ENCODE peak calls at places on chromosomes 11 and 22, in nine cellular contexts. One of them, this sample, is unnamed.

GRCh38 chr11:68302256-68303054 is 9.9 kb upstream of the LRP5 start:
- DNase-seq in progenitor cell of endocrine pancreas: no peak
- DNase-seq in stimulated activated CD8-positive, alpha-beta memory T cell treated with anti-CD3 and anti-CD28 coated beads, Interleukin-15, amount 100 ng/mL, for 4 hours: no peak
- DNase-seq in HuH-7.5: peak
- DNase-seq in CD8-positive, alpha-beta memory T cell: no peak
- DNase-seq in NCI-H2081: no peak
- DNase-seq in omental fat pad: no peak
- DNase-seq in activated CD4-positive, alpha-beta memory T cell treated with anti-CD3 and anti-CD28 coated beads, Interleukin-2, amount 10 ng/mL, durations not matched to agents 7 days and 5 days: no peak
- DNase-seq in epithelial cell of esophagus: peak
- DNase-seq in this sample: no peak

GRCh38 chr11:22459053-22459452 is 120.9 kb downstream of the SLC17A6 start:
- DNase-seq in progenitor cell of endocrine pancreas: no peak
- DNase-seq in stimulated activated CD8-positive, alpha-beta memory T cell treated with anti-CD3 and anti-CD28 coated beads, Interleukin-15, amount 100 ng/mL, for 4 hours: no peak
- DNase-seq in HuH-7.5: no peak
- DNase-seq in CD8-positive, alpha-beta memory T cell: no peak
- DNase-seq in NCI-H2081: no peak
- DNase-seq in omental fat pad: no peak
- DNase-seq in activated CD4-positive, alpha-beta memory T cell treated with anti-CD3 and anti-CD28 coated beads, Interleukin-2, amount 10 ng/mL, durations not matched to agents 7 days and 5 days: no peak
- DNase-seq in epithelial cell of esophagus: peak
- DNase-seq in this sample: no peak

GRCh38 chr22:40487663-40488249 is 117.4 kb downstream of the SGSM3 start:
- DNase-seq in progenitor cell of endocrine pancreas: no peak
- DNase-seq in stimulated activated CD8-positive, alpha-beta memory T cell treated with anti-CD3 and anti-CD28 coated beads, Interleukin-15, amount 100 ng/mL, for 4 hours: no peak
- DNase-seq in HuH-7.5: no peak
- DNase-seq in CD8-positive, alpha-beta memory T cell: no peak
- DNase-seq in NCI-H2081: peak
- DNase-seq in omental fat pad: no peak
- DNase-seq in activated CD4-positive, alpha-beta memory T cell treated with anti-CD3 and anti-CD28 coated beads, Interleukin-2, amount 10 ng/mL, durations not matched to agents 7 days and 5 days: no peak
- DNase-seq in epithelial cell of esophagus: peak
- DNase-seq in this sample: no peak

GRCh38 chr11:1762537-1763302 is 1.0 kb downstream of the CTSD start:
- DNase-seq in progenitor cell of endocrine pancreas: no peak
- DNase-seq in stimulated activated CD8-positive, alpha-beta memory T cell treated with anti-CD3 and anti-CD28 coated beads, Interleukin-15, amount 100 ng/mL, for 4 hours: no peak
- DNase-seq in HuH-7.5: peak
- DNase-seq in CD8-positive, alpha-beta memory T cell: no peak
- DNase-seq in NCI-H2081: no peak
- DNase-seq in omental fat pad: no peak
- DNase-seq in activated CD4-positive, alpha-beta memory T cell treated with anti-CD3 and anti-CD28 coated beads, Interleukin-2, amount 10 ng/mL, durations not matched to agents 7 days and 5 days: no peak
- DNase-seq in epithelial cell of esophagus: peak
- DNase-seq in this sample: no peak

GRCh38 chr22:44129614-44129976 is 51.1 kb upstream of the PARVG start:
- DNase-seq in progenitor cell of endocrine pancreas: no peak
- DNase-seq in stimulated activated CD8-positive, alpha-beta memory T cell treated with anti-CD3 and anti-CD28 coated beads, Interleukin-15, amount 100 ng/mL, for 4 hours: no peak
- DNase-seq in HuH-7.5: no peak
- DNase-seq in CD8-positive, alpha-beta memory T cell: no peak
- DNase-seq in NCI-H2081: no peak
- DNase-seq in omental fat pad: no peak
- DNase-seq in activated CD4-positive, alpha-beta memory T cell treated with anti-CD3 and anti-CD28 coated beads, Interleukin-2, amount 10 ng/mL, durations not matched to agents 7 days and 5 days: no peak
- DNase-seq in epithelial cell of esophagus: peak
- DNase-seq in this sample: no peak

GRCh38 chr22:50305658-50306566 is 1.5 kb downstream of the PLXNB2 start:
- DNase-seq in progenitor cell of endocrine pancreas: no peak
- DNase-seq in stimulated activated CD8-positive, alpha-beta memory T cell treated with anti-CD3 and anti-CD28 coated beads, Interleukin-15, amount 100 ng/mL, for 4 hours: no peak
- DNase-seq in HuH-7.5: peak
- DNase-seq in CD8-positive, alpha-beta memory T cell: no peak
- DNase-seq in NCI-H2081: peak
- DNase-seq in omental fat pad: peak
- DNase-seq in activated CD4-positive, alpha-beta memory T cell treated with anti-CD3 and anti-CD28 coated beads, Interleukin-2, amount 10 ng/mL, durations not matched to agents 7 days and 5 days: peak
- DNase-seq in epithelial cell of esophagus: peak
- DNase-seq in this sample: no peak

GRCh38 chr11:124123587-124123986 is 8.3 kb downstream of the VWA5A start:
- DNase-seq in progenitor cell of endocrine pancreas: no peak
- DNase-seq in stimulated activated CD8-positive, alpha-beta memory T cell treated with anti-CD3 and anti-CD28 coated beads, Interleukin-15, amount 100 ng/mL, for 4 hours: no peak
- DNase-seq in HuH-7.5: no peak
- DNase-seq in CD8-positive, alpha-beta memory T cell: no peak
- DNase-seq in NCI-H2081: no peak
- DNase-seq in omental fat pad: no peak
- DNase-seq in activated CD4-positive, alpha-beta memory T cell treated with anti-CD3 and anti-CD28 coated beads, Interleukin-2, amount 10 ng/mL, durations not matched to agents 7 days and 5 days: no peak
- DNase-seq in epithelial cell of esophagus: no peak
- DNase-seq in this sample: no peak

GRCh38 chr11:102144357-102145342 is 34.4 kb downstream of the YAP1 start:
- DNase-seq in progenitor cell of endocrine pancreas: no peak
- DNase-seq in stimulated activated CD8-positive, alpha-beta memory T cell treated with anti-CD3 and anti-CD28 coated beads, Interleukin-15, amount 100 ng/mL, for 4 hours: no peak
- DNase-seq in HuH-7.5: no peak
- DNase-seq in CD8-positive, alpha-beta memory T cell: no peak
- DNase-seq in NCI-H2081: no peak
- DNase-seq in omental fat pad: no peak
- DNase-seq in activated CD4-positive, alpha-beta memory T cell treated with anti-CD3 and anti-CD28 coated beads, Interleukin-2, amount 10 ng/mL, durations not matched to agents 7 days and 5 days: no peak
- DNase-seq in epithelial cell of esophagus: peak
- DNase-seq in this sample: no peak

GRCh38 chr11:121099885-121100284 is 1.2 kb upstream of the TECTA start:
- DNase-seq in progenitor cell of endocrine pancreas: no peak
- DNase-seq in stimulated activated CD8-positive, alpha-beta memory T cell treated with anti-CD3 and anti-CD28 coated beads, Interleukin-15, amount 100 ng/mL, for 4 hours: no peak
- DNase-seq in HuH-7.5: no peak
- DNase-seq in CD8-positive, alpha-beta memory T cell: no peak
- DNase-seq in NCI-H2081: no peak
- DNase-seq in omental fat pad: no peak
- DNase-seq in activated CD4-positive, alpha-beta memory T cell treated with anti-CD3 and anti-CD28 coated beads, Interleukin-2, amount 10 ng/mL, durations not matched to agents 7 days and 5 days: no peak
- DNase-seq in epithelial cell of esophagus: no peak
- DNase-seq in this sample: no peak

GRCh38 chr11:45076761-45077160 is 69.7 kb upstream of the PRDM11 start:
- DNase-seq in progenitor cell of endocrine pancreas: no peak
- DNase-seq in stimulated activated CD8-positive, alpha-beta memory T cell treated with anti-CD3 and anti-CD28 coated beads, Interleukin-15, amount 100 ng/mL, for 4 hours: no peak
- DNase-seq in HuH-7.5: no peak
- DNase-seq in CD8-positive, alpha-beta memory T cell: no peak
- DNase-seq in NCI-H2081: no peak
- DNase-seq in omental fat pad: no peak
- DNase-seq in activated CD4-positive, alpha-beta memory T cell treated with anti-CD3 and anti-CD28 coated beads, Interleukin-2, amount 10 ng/mL, durations not matched to agents 7 days and 5 days: no peak
- DNase-seq in epithelial cell of esophagus: peak
- DNase-seq in this sample: no peak

GRCh38 chr11:56214537-56214936 is 19.5 kb downstream of the OR5T2 start:
- DNase-seq in progenitor cell of endocrine pancreas: no peak
- DNase-seq in stimulated activated CD8-positive, alpha-beta memory T cell treated with anti-CD3 and anti-CD28 coated beads, Interleukin-15, amount 100 ng/mL, for 4 hours: no peak
- DNase-seq in HuH-7.5: no peak
- DNase-seq in CD8-positive, alpha-beta memory T cell: no peak
- DNase-seq in NCI-H2081: no peak
- DNase-seq in omental fat pad: no peak
- DNase-seq in activated CD4-positive, alpha-beta memory T cell treated with anti-CD3 and anti-CD28 coated beads, Interleukin-2, amount 10 ng/mL, durations not matched to agents 7 days and 5 days: no peak
- DNase-seq in epithelial cell of esophagus: no peak
- DNase-seq in this sample: no peak

GRCh38 chr11:63765688-63766241 is 2.8 kb downstream of the ZFTA start:
- DNase-seq in progenitor cell of endocrine pancreas: no peak
- DNase-seq in stimulated activated CD8-positive, alpha-beta memory T cell treated with anti-CD3 and anti-CD28 coated beads, Interleukin-15, amount 100 ng/mL, for 4 hours: no peak
- DNase-seq in HuH-7.5: no peak
- DNase-seq in CD8-positive, alpha-beta memory T cell: no peak
- DNase-seq in NCI-H2081: no peak
- DNase-seq in omental fat pad: no peak
- DNase-seq in activated CD4-positive, alpha-beta memory T cell treated with anti-CD3 and anti-CD28 coated beads, Interleukin-2, amount 10 ng/mL, durations not matched to agents 7 days and 5 days: no peak
- DNase-seq in epithelial cell of esophagus: no peak
- DNase-seq in this sample: no peak

GRCh38 chr11:42049650-42050049 is 590.2 kb upstream of the LRRC4C start:
- DNase-seq in progenitor cell of endocrine pancreas: no peak
- DNase-seq in stimulated activated CD8-positive, alpha-beta memory T cell treated with anti-CD3 and anti-CD28 coated beads, Interleukin-15, amount 100 ng/mL, for 4 hours: no peak
- DNase-seq in HuH-7.5: no peak
- DNase-seq in CD8-positive, alpha-beta memory T cell: no peak
- DNase-seq in NCI-H2081: no peak
- DNase-seq in omental fat pad: no peak
- DNase-seq in activated CD4-positive, alpha-beta memory T cell treated with anti-CD3 and anti-CD28 coated beads, Interleukin-2, amount 10 ng/mL, durations not matched to agents 7 days and 5 days: no peak
- DNase-seq in epithelial cell of esophagus: no peak
- DNase-seq in this sample: no peak

GRCh38 chr11:13465909-13466371 is 2.9 kb upstream of the BTBD10 start:
- DNase-seq in progenitor cell of endocrine pancreas: no peak
- DNase-seq in stimulated activated CD8-positive, alpha-beta memory T cell treated with anti-CD3 and anti-CD28 coated beads, Interleukin-15, amount 100 ng/mL, for 4 hours: no peak
- DNase-seq in HuH-7.5: no peak
- DNase-seq in CD8-positive, alpha-beta memory T cell: no peak
- DNase-seq in NCI-H2081: peak
- DNase-seq in omental fat pad: no peak
- DNase-seq in activated CD4-positive, alpha-beta memory T cell treated with anti-CD3 and anti-CD28 coated beads, Interleukin-2, amount 10 ng/mL, durations not matched to agents 7 days and 5 days: no peak
- DNase-seq in epithelial cell of esophagus: peak
- DNase-seq in this sample: no peak

GRCh38 chr11:7892059-7892699 is 38.9 kb downstream of the OR10A6 start:
- DNase-seq in progenitor cell of endocrine pancreas: no peak
- DNase-seq in stimulated activated CD8-positive, alpha-beta memory T cell treated with anti-CD3 and anti-CD28 coated beads, Interleukin-15, amount 100 ng/mL, for 4 hours: no peak
- DNase-seq in HuH-7.5: no peak
- DNase-seq in CD8-positive, alpha-beta memory T cell: no peak
- DNase-seq in NCI-H2081: no peak
- DNase-seq in omental fat pad: no peak
- DNase-seq in activated CD4-positive, alpha-beta memory T cell treated with anti-CD3 and anti-CD28 coated beads, Interleukin-2, amount 10 ng/mL, durations not matched to agents 7 days and 5 days: no peak
- DNase-seq in epithelial cell of esophagus: peak
- DNase-seq in this sample: no peak

GRCh38 chr11:19307498-19307897 is 66.8 kb upstream of the E2F8 start:
- DNase-seq in progenitor cell of endocrine pancreas: no peak
- DNase-seq in stimulated activated CD8-positive, alpha-beta memory T cell treated with anti-CD3 and anti-CD28 coated beads, Interleukin-15, amount 100 ng/mL, for 4 hours: no peak
- DNase-seq in HuH-7.5: no peak
- DNase-seq in CD8-positive, alpha-beta memory T cell: no peak
- DNase-seq in NCI-H2081: no peak
- DNase-seq in omental fat pad: no peak
- DNase-seq in activated CD4-positive, alpha-beta memory T cell treated with anti-CD3 and anti-CD28 coated beads, Interleukin-2, amount 10 ng/mL, durations not matched to agents 7 days and 5 days: no peak
- DNase-seq in epithelial cell of esophagus: no peak
- DNase-seq in this sample: no peak

GRCh38 chr11:18065572-18065971 is 19.5 kb upstream of the TPH1 start:
- DNase-seq in progenitor cell of endocrine pancreas: no peak
- DNase-seq in stimulated activated CD8-positive, alpha-beta memory T cell treated with anti-CD3 and anti-CD28 coated beads, Interleukin-15, amount 100 ng/mL, for 4 hours: no peak
- DNase-seq in HuH-7.5: no peak
- DNase-seq in CD8-positive, alpha-beta memory T cell: no peak
- DNase-seq in NCI-H2081: peak
- DNase-seq in omental fat pad: no peak
- DNase-seq in activated CD4-positive, alpha-beta memory T cell treated with anti-CD3 and anti-CD28 coated beads, Interleukin-2, amount 10 ng/mL, durations not matched to agents 7 days and 5 days: no peak
- DNase-seq in epithelial cell of esophagus: peak
- DNase-seq in this sample: no peak

GRCh38 chr11:77322506-77322905 is 21.0 kb upstream of the GDPD4 start:
- DNase-seq in progenitor cell of endocrine pancreas: no peak
- DNase-seq in stimulated activated CD8-positive, alpha-beta memory T cell treated with anti-CD3 and anti-CD28 coated beads, Interleukin-15, amount 100 ng/mL, for 4 hours: no peak
- DNase-seq in HuH-7.5: no peak
- DNase-seq in CD8-positive, alpha-beta memory T cell: no peak
- DNase-seq in NCI-H2081: no peak
- DNase-seq in omental fat pad: no peak
- DNase-seq in activated CD4-positive, alpha-beta memory T cell treated with anti-CD3 and anti-CD28 coated beads, Interleukin-2, amount 10 ng/mL, durations not matched to agents 7 days and 5 days: no peak
- DNase-seq in epithelial cell of esophagus: no peak
- DNase-seq in this sample: no peak

GRCh38 chr22:39478461-39478860 is 21.6 kb downstream of the MGAT3 start:
- DNase-seq in progenitor cell of endocrine pancreas: no peak
- DNase-seq in stimulated activated CD8-positive, alpha-beta memory T cell treated with anti-CD3 and anti-CD28 coated beads, Interleukin-15, amount 100 ng/mL, for 4 hours: no peak
- DNase-seq in HuH-7.5: peak
- DNase-seq in CD8-positive, alpha-beta memory T cell: no peak
- DNase-seq in NCI-H2081: no peak
- DNase-seq in omental fat pad: no peak
- DNase-seq in activated CD4-positive, alpha-beta memory T cell treated with anti-CD3 and anti-CD28 coated beads, Interleukin-2, amount 10 ng/mL, durations not matched to agents 7 days and 5 days: peak
- DNase-seq in epithelial cell of esophagus: peak
- DNase-seq in this sample: no peak

GRCh38 chr11:79080506-79080905 is 360.3 kb downstream of the TENM4 start:
- DNase-seq in progenitor cell of endocrine pancreas: no peak
- DNase-seq in stimulated activated CD8-positive, alpha-beta memory T cell treated with anti-CD3 and anti-CD28 coated beads, Interleukin-15, amount 100 ng/mL, for 4 hours: no peak
- DNase-seq in HuH-7.5: no peak
- DNase-seq in CD8-positive, alpha-beta memory T cell: no peak
- DNase-seq in NCI-H2081: no peak
- DNase-seq in omental fat pad: no peak
- DNase-seq in activated CD4-positive, alpha-beta memory T cell treated with anti-CD3 and anti-CD28 coated beads, Interleukin-2, amount 10 ng/mL, durations not matched to agents 7 days and 5 days: no peak
- DNase-seq in epithelial cell of esophagus: no peak
- DNase-seq in this sample: no peak

GRCh38 chr11:100823360-100823759 is 136.3 kb downstream of the ARHGAP42 start:
- DNase-seq in progenitor cell of endocrine pancreas: no peak
- DNase-seq in stimulated activated CD8-positive, alpha-beta memory T cell treated with anti-CD3 and anti-CD28 coated beads, Interleukin-15, amount 100 ng/mL, for 4 hours: no peak
- DNase-seq in HuH-7.5: no peak
- DNase-seq in CD8-positive, alpha-beta memory T cell: no peak
- DNase-seq in NCI-H2081: no peak
- DNase-seq in omental fat pad: no peak
- DNase-seq in activated CD4-positive, alpha-beta memory T cell treated with anti-CD3 and anti-CD28 coated beads, Interleukin-2, amount 10 ng/mL, durations not matched to agents 7 days and 5 days: no peak
- DNase-seq in epithelial cell of esophagus: no peak
- DNase-seq in this sample: no peak

GRCh38 chr11:48109046-48109666 is 107.5 kb upstream of the OR4B1 start:
- DNase-seq in progenitor cell of endocrine pancreas: no peak
- DNase-seq in stimulated activated CD8-positive, alpha-beta memory T cell treated with anti-CD3 and anti-CD28 coated beads, Interleukin-15, amount 100 ng/mL, for 4 hours: no peak
- DNase-seq in HuH-7.5: no peak
- DNase-seq in CD8-positive, alpha-beta memory T cell: no peak
- DNase-seq in NCI-H2081: peak
- DNase-seq in omental fat pad: no peak
- DNase-seq in activated CD4-positive, alpha-beta memory T cell treated with anti-CD3 and anti-CD28 coated beads, Interleukin-2, amount 10 ng/mL, durations not matched to agents 7 days and 5 days: no peak
- DNase-seq in epithelial cell of esophagus: peak
- DNase-seq in this sample: no peak

GRCh38 chr22:21902296-21903087 is 35.0 kb upstream of the MAPK1 start:
- DNase-seq in progenitor cell of endocrine pancreas: no peak
- DNase-seq in stimulated activated CD8-positive, alpha-beta memory T cell treated with anti-CD3 and anti-CD28 coated beads, Interleukin-15, amount 100 ng/mL, for 4 hours: no peak
- DNase-seq in HuH-7.5: peak
- DNase-seq in CD8-positive, alpha-beta memory T cell: no peak
- DNase-seq in NCI-H2081: no peak
- DNase-seq in omental fat pad: no peak
- DNase-seq in activated CD4-positive, alpha-beta memory T cell treated with anti-CD3 and anti-CD28 coated beads, Interleukin-2, amount 10 ng/mL, durations not matched to agents 7 days and 5 days: no peak
- DNase-seq in epithelial cell of esophagus: no peak
- DNase-seq in this sample: no peak

GRCh38 chr11:68202165-68202564 is 10.9 kb downstream of the KMT5B start:
- DNase-seq in progenitor cell of endocrine pancreas: no peak
- DNase-seq in stimulated activated CD8-positive, alpha-beta memory T cell treated with anti-CD3 and anti-CD28 coated beads, Interleukin-15, amount 100 ng/mL, for 4 hours: no peak
- DNase-seq in HuH-7.5: no peak
- DNase-seq in CD8-positive, alpha-beta memory T cell: no peak
- DNase-seq in NCI-H2081: no peak
- DNase-seq in omental fat pad: no peak
- DNase-seq in activated CD4-positive, alpha-beta memory T cell treated with anti-CD3 and anti-CD28 coated beads, Interleukin-2, amount 10 ng/mL, durations not matched to agents 7 days and 5 days: no peak
- DNase-seq in epithelial cell of esophagus: no peak
- DNase-seq in this sample: no peak

GRCh38 chr11:10504490-10504889 is 36.5 kb downstream of the RNF141 start:
- DNase-seq in progenitor cell of endocrine pancreas: no peak
- DNase-seq in stimulated activated CD8-positive, alpha-beta memory T cell treated with anti-CD3 and anti-CD28 coated beads, Interleukin-15, amount 100 ng/mL, for 4 hours: no peak
- DNase-seq in HuH-7.5: no peak
- DNase-seq in CD8-positive, alpha-beta memory T cell: no peak
- DNase-seq in NCI-H2081: no peak
- DNase-seq in omental fat pad: no peak
- DNase-seq in activated CD4-positive, alpha-beta memory T cell treated with anti-CD3 and anti-CD28 coated beads, Interleukin-2, amount 10 ng/mL, durations not matched to agents 7 days and 5 days: no peak
- DNase-seq in epithelial cell of esophagus: no peak
- DNase-seq in this sample: no peak